ENCODE peak calls at places on chromosomes 5 and 9, in nine cellular contexts. I, X, O, T, G, N, R, Q and F are unnamed samples.

GRCh38 chr5:128537306-128537998 is 593 bp downstream of the FBN2 start:
- DNase-seq in I (no peak), X (peak; percentile 79), O (peak; percentile 55), T (peak; percentile 71), G (peak; percentile 68), N (peak; percentile 54), R (no peak), Q (peak; percentile 64), F (no peak)

GRCh38 chr5:172353271-172353807 is 69.8 kb upstream of the UBTD2 start:
- DNase-seq in I (no peak), X (no peak), O (peak; percentile 13), T (no peak), G (no peak), N (no peak), R (no peak), Q (no peak), F (no peak)

GRCh38 chr5:149267241-149267973 is 4.3 kb upstream of the AFAP1L1 start:
- DNase-seq in I (no peak), X (peak; percentile 10), O (no peak), T (no peak), G (no peak), N (no peak), R (no peak), Q (no peak), F (peak; percentile 63)

GRCh38 chr5:149130932-149131273 is 10.4 kb upstream of the ABLIM3 start:
- DNase-seq in I (no peak), X (no peak), O (no peak), T (no peak), G (no peak), N (no peak), R (no peak), Q (no peak), F (no peak)

GRCh38 chr9:135887585-135888050 is 19.7 kb downstream of the CAMSAP1 start:
- DNase-seq in I (no peak), X (no peak), O (no peak), T (no peak), G (no peak), N (peak; percentile 31), R (peak; percentile 67), Q (no peak), F (no peak)

GRCh38 chr9:114279693-114280092 is 43.2 kb upstream of the ORM1 start:
- DNase-seq in I (no peak), X (no peak), O (no peak), T (peak; percentile 5), G (no peak), N (no peak), R (no peak), Q (no peak), F (no peak)

GRCh38 chr5:1831677-1832313 is 30.6 kb downstream of the NDUFS6 start:
- DNase-seq in I (no peak), X (peak; percentile 26), O (no peak), T (peak; percentile 55), G (peak; percentile 61), N (no peak), R (no peak), Q (no peak), F (no peak)

GRCh38 chr5:151123897-151124751 is 33.5 kb downstream of the ANXA6 start:
- DNase-seq in I (no peak), X (peak; percentile 45), O (peak; percentile 39), T (peak; percentile 88), G (no peak), N (peak; percentile 51), R (peak; percentile 97), Q (peak; percentile 76), F (no peak)

GRCh38 chr5:14659821-14660607 is 4.5 kb upstream of the OTULIN start:
- DNase-seq in I (no peak), X (peak; percentile 88), O (peak; percentile 89), T (no peak), G (no peak), N (no peak), R (no peak), Q (peak; percentile 66), F (no peak)

GRCh38 chr9:97041898-97042297 is 3.0 kb upstream of the CTSV start:
- DNase-seq in I (no peak), X (no peak), O (no peak), T (no peak), G (no peak), N (no peak), R (no peak), Q (no peak), F (no peak)

GRCh38 chr9:14418262-14419200 is 104.6 kb upstream of the NFIB start:
- DNase-seq in I (no peak), X (no peak), O (no peak), T (no peak), G (no peak), N (no peak), R (no peak), Q (no peak), F (no peak)

DNA sequence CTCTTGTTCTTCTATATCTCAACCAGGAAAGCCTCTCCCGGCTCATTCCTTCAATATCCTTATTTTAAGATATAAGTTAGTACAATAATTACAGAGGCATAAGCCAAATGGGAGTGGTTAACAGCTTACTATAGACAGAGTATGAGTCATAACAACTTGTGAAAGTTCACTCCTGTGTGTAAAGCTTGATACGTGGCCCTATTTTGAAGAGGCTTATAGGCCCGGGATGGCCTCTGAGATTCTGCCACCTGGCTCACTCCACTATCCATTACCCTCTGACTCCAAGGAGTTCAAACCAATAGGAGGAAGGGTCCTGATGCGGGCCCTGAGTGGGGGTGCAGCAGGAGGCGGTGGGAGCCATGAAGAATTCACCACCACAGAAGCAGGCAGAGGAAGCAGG is 36.6 kb downstream of the B4GALT1 start:
- DNase-seq in I (no peak), X (peak; percentile 88), O (peak; percentile 46), T (no peak), G (no peak), N (no peak), R (no peak), Q (no peak), F (no peak)
- H3K27ac ChIP-seq in I (no peak overlapping the region), X (peak overlapping the region; percentile 79), O (no peak overlapping the region), T (peak overlapping the region; percentile 29), G (no peak overlapping the region), N (peak overlapping the region; percentile 28), R (no peak overlapping the region), Q (no peak overlapping the region), F (no peak overlapping the region)

DNA sequence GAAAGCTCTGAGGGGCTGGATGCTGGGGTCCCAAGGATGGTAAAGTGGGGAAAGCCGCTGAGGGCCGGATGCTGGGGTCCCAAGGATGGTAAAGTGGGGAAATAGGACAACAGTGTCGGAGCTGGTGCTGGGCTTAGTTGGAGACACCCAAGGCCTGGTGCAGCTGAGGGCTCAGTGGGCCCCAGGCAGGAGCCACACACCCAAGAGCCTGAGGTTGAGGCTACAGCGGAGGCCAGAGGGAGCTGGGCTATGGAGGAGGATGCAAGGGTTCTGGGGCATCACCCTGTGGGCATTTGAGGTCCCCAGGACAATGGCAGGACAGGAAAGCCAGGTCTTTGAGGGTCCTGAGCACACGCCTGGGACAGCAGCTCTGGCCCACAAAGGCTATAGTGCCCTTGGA is 19.1 kb upstream of the SLC9A3 start:
- DNase-seq in I (no peak), X (no peak), O (no peak), T (peak; percentile 41), G (no peak), N (peak; percentile 5), R (no peak), Q (no peak), F (no peak)
- H3K27ac ChIP-seq in I (no peak overlapping the region), X (no peak overlapping the region), O (no peak overlapping the region), T (no peak overlapping the region), G (no peak overlapping the region), N (no peak overlapping the region), R (peak overlapping the region; percentile 48), Q (no peak overlapping the region), F (no peak overlapping the region)

GRCh38 chr9:125003332-125003731 is 62.4 kb upstream of the GOLGA1 start:
- DNase-seq in I (no peak), X (no peak), O (no peak), T (no peak), G (no peak), N (no peak), R (no peak), Q (no peak), F (no peak)

GRCh38 chr9:125008599-125008998 is 67.7 kb upstream of the GOLGA1 start:
- DNase-seq in I (no peak), X (no peak), O (no peak), T (no peak), G (no peak), N (no peak), R (no peak), Q (no peak), F (no peak)
- H3K27ac ChIP-seq in I (no peak overlapping the region), X (no peak overlapping the region), O (no peak overlapping the region), T (no peak overlapping the region), G (no peak overlapping the region), N (no peak overlapping the region), R (no peak overlapping the region), Q (no peak overlapping the region), F (no peak overlapping the region)

GRCh38 chr5:57448287-57448686 is 34.3 kb downstream of the ACTBL2 start:
- DNase-seq in I (no peak), X (no peak), O (no peak), T (no peak), G (no peak), N (no peak), R (no peak), Q (no peak), F (no peak)

GRCh38 chr5:57450991-57451876 is 31.4 kb downstream of the ACTBL2 start:
- DNase-seq in I (no peak), X (no peak), O (peak; percentile 73), T (no peak), G (no peak), N (no peak), R (peak; percentile 40), Q (no peak), F (no peak)

GRCh38 chr5:57446966-57447365 is 35.6 kb downstream of the ACTBL2 start:
- DNase-seq in I (no peak), X (no peak), O (no peak), T (no peak), G (no peak), N (no peak), R (no peak), Q (no peak), F (no peak)

GRCh38 chr5:57447656-57448055 is 35.0 kb downstream of the ACTBL2 start:
- DNase-seq in I (no peak), X (peak; percentile 65), O (peak; percentile 76), T (no peak), G (no peak), N (no peak), R (no peak), Q (no peak), F (no peak)

GRCh38 chr5:57448751-57449150 is 33.9 kb downstream of the ACTBL2 start:
- DNase-seq in I (no peak), X (no peak), O (no peak), T (no peak), G (no peak), N (no peak), R (no peak), Q (no peak), F (no peak)
- H3K27ac ChIP-seq in I (no peak overlapping the region), X (no peak overlapping the region), O (peak overlapping the region; percentile 10), T (no peak overlapping the region), G (no peak overlapping the region), N (no peak overlapping the region), R (no peak overlapping the region), Q (no peak overlapping the region), F (no peak overlapping the region)

GRCh38 chr5:160542281-160542680 is 120.6 kb downstream of the PTTG1 start:
- DNase-seq in I (no peak), X (no peak), O (no peak), T (no peak), G (no peak), N (no peak), R (no peak), Q (no peak), F (no peak)
- H3K27ac ChIP-seq in I (no peak overlapping the region), X (no peak overlapping the region), O (no peak overlapping the region), T (no peak overlapping the region), G (no peak overlapping the region), N (no peak overlapping the region), R (no peak overlapping the region), Q (no peak overlapping the region), F (no peak overlapping the region)